ENCODE peak calls at places on chromosomes 1 and 21, in ten cellular contexts. S is immature natural killer cell; P is CD4-positive, alpha-beta memory T cell; Y is EH; U is GM20000; R is HFFc6; V is fibroblast of lung; E is NCI-H2029; A is activated gamma-delta T cell treated with Interleukin-2 at 50 U/mL for 16 hours; O is GM04504. F is an unnamed sample.

GRCh38 chr1:167904641-167905040 is 9.3 kb downstream of the ADCY10 start:
- DNase-seq in R (peak), S (no peak), Y (peak), E (no peak), U (no peak), P (no peak), A (no peak), O (peak), V (peak), F (no peak)

GRCh38 chr1:226872455-226872854 is 2.0 kb downstream of the PSEN2 start:
- DNase-seq in Y (peak), U (no peak), V (no peak), R (no peak), E (no peak), P (no peak), S (no peak), O (no peak), A (no peak), F (peak)

GRCh38 chr1:31010081-31010989 is 55.2 kb downstream of the PUM1 start:
- DNase-seq in P (no peak), V (peak), U (peak), R (peak), A (no peak), S (peak), Y (peak), O (no peak), E (no peak), F (no peak)

GRCh38 chr1:83626603-83627002 is 372.3 kb downstream of the TTLL7 start:
- DNase-seq in Y (no peak), S (no peak), O (no peak), R (no peak), V (no peak), E (peak), P (no peak), A (no peak), U (no peak), F (peak)

GRCh38 chr1:10152709-10153284 is 57.6 kb upstream of the KIF1B start:
- DNase-seq in Y (peak), E (peak), V (peak), S (peak), P (no peak), O (peak), R (peak), A (no peak), U (peak), F (peak)

GRCh38 chr1:222084996-222085395 is 343.1 kb upstream of the DUSP10 start:
- DNase-seq in R (peak), E (no peak), P (no peak), U (no peak), O (peak), Y (peak), V (peak), A (no peak), S (no peak), F (no peak)

GRCh38 chr1:167749741-167750140 is 28.0 kb downstream of the MPZL1 start:
- DNase-seq in V (no peak), A (no peak), O (no peak), P (no peak), U (no peak), E (no peak), S (no peak), Y (no peak), R (no peak), F (no peak)

GRCh38 chr21:37837381-37837780 is 78.9 kb downstream of the KCNJ6 start:
- DNase-seq in E (no peak), V (peak), O (no peak), R (no peak), A (no peak), U (no peak), Y (no peak), P (no peak), S (no peak), F (no peak)

GRCh38 chr1:170857955-170858354 is 77.4 kb upstream of the MROH9 start:
- DNase-seq in V (no peak), Y (no peak), A (no peak), S (no peak), P (no peak), R (no peak), O (no peak), E (no peak), U (no peak), F (no peak)

GRCh38 chr1:112934562-112934952 is 21.4 kb downstream of the SLC16A1 start:
- DNase-seq in V (peak), A (no peak), P (no peak), O (no peak), E (no peak), S (no peak), U (no peak), Y (peak), R (no peak), F (no peak)

GRCh38 chr21:29938968-29939858 is 583 bp downstream of the GRIK1 start:
- DNase-seq in U (no peak), R (no peak), E (peak), S (no peak), A (no peak), V (peak), Y (no peak), O (no peak), P (no peak), F (peak)

GRCh38 chr1:43426221-43426620 is 27.5 kb downstream of the HYI start:
- DNase-seq in E (no peak), O (no peak), A (no peak), Y (no peak), V (no peak), R (no peak), P (no peak), S (no peak), U (no peak), F (no peak)

GRCh38 chr1:71509051-71509595 is 428.3 kb upstream of the ZRANB2 start:
- DNase-seq in R (peak), U (no peak), E (no peak), S (no peak), Y (peak), V (peak), A (no peak), P (no peak), O (no peak), F (no peak)

GRCh38 chr1:45508295-45509151 is 8.4 kb downstream of the MMACHC start:
- DNase-seq in Y (peak), R (no peak), V (no peak), O (no peak), U (no peak), A (no peak), P (no peak), S (no peak), E (no peak), F (no peak)

GRCh38 chr1:230668227-230668626 is 25.9 kb downstream of the COG2 start:
- DNase-seq in R (no peak), Y (no peak), S (no peak), E (no peak), A (no peak), U (no peak), P (no peak), O (no peak), V (no peak), F (no peak)

GRCh38 chr1:23559985-23560755 is 869 bp upstream of the ID3 start:
- DNase-seq in A (no peak), Y (peak), E (no peak), R (no peak), S (no peak), U (no peak), V (peak), O (no peak), P (no peak), F (no peak)

GRCh38 chr21:39088831-39089380 is 94.3 kb downstream of the PSMG1 start:
- DNase-seq in O (no peak), P (no peak), Y (peak), R (peak), U (no peak), S (no peak), A (no peak), V (peak), E (no peak), F (no peak)

GRCh38 chr1:172843444-172843843 is 184.5 kb downstream of the FASLG start:
- DNase-seq in Y (no peak), S (no peak), U (no peak), O (no peak), V (no peak), P (no peak), R (no peak), E (no peak), A (no peak), F (no peak)

GRCh38 chr21:45823100-45823681 is 158.4 kb upstream of the COL6A1 start:
- DNase-seq in U (no peak), R (no peak), V (no peak), E (no peak), O (no peak), A (no peak), P (no peak), S (no peak), Y (no peak), F (no peak)

GRCh38 chr1:10211805-10212405 is 1.5 kb downstream of the KIF1B start:
- DNase-seq in O (no peak), E (no peak), A (no peak), Y (peak), R (peak), P (no peak), S (no peak), U (no peak), V (no peak), F (peak)

GRCh38 chr1:94384485-94385353 is 33.5 kb upstream of the ABCD3 start:
- DNase-seq in E (peak), U (peak), Y (no peak), O (no peak), P (peak), R (no peak), S (no peak), A (no peak), V (no peak), F (peak)

GRCh38 chr1:219066631-219067349 is 106.9 kb upstream of the LYPLAL1 start:
- DNase-seq in A (no peak), O (peak), P (no peak), Y (peak), E (no peak), S (no peak), V (peak), U (no peak), R (peak), F (no peak)

GRCh38 chr1:152442765-152443164 is 28.7 kb upstream of the CRNN start:
- DNase-seq in O (no peak), P (no peak), S (no peak), R (peak), U (no peak), V (peak), A (no peak), E (no peak), Y (peak), F (peak)

GRCh38 chr1:8423134-8423701 is 105.3 kb downstream of the SLC45A1 start:
- DNase-seq in P (no peak), V (no peak), A (peak), E (no peak), Y (peak), O (no peak), S (peak), U (peak), R (no peak), F (peak)

GRCh38 chr1:186740324-186740723 is 60.1 kb upstream of the PTGS2 start:
- DNase-seq in E (no peak), S (no peak), A (no peak), U (peak), Y (no peak), R (no peak), P (no peak), V (no peak), O (no peak), F (no peak)

GRCh38 chr21:20083336-20083735 is 914.9 kb upstream of the NCAM2 start:
- DNase-seq in R (no peak), O (no peak), V (no peak), P (no peak), E (no peak), S (no peak), A (no peak), U (no peak), Y (no peak), F (no peak)

GRCh38 chr1:109931189-109931672 is 20.6 kb downstream of the CSF1 start:
- DNase-seq in V (peak), E (no peak), A (no peak), S (no peak), O (no peak), Y (peak), U (no peak), P (no peak), R (peak), F (peak)

GRCh38 chr21:17612023-17612564 is 607 bp downstream of the BTG3 start:
- DNase-seq in P (no peak), E (no peak), S (no peak), O (no peak), V (peak), U (peak), R (peak), A (peak), Y (peak), F (peak)

GRCh38 chr1:27572019-27572678 is 31.8 kb downstream of the AHDC1 start:
- DNase-seq in V (no peak), A (no peak), U (no peak), O (no peak), S (no peak), P (no peak), Y (no peak), R (no peak), E (no peak), F (no peak)

GRCh38 chr1:68221001-68221970 is 11.0 kb downstream of the WLS start:
- DNase-seq in O (no peak), E (no peak), U (no peak), A (no peak), Y (no peak), S (no peak), P (no peak), R (no peak), V (no peak), F (no peak)